ENCODE peak calls at places on chromosomes 4 and X, in ten cellular contexts. One of them, this sample, is unnamed.

GRCh38 chr4:108270466-108271450 is 102.0 kb upstream of the LEF1 start:
- DNase-seq in iPS DF 19.7: no peak
- DNase-seq in stimulated activated CD8-positive, alpha-beta memory T cell treated with anti-CD3 and anti-CD28 coated beads, Interleukin-15, amount 100 ng/mL, for 1 hour: no peak
- DNase-seq in activated T-helper 1 cell treated with anti-CD3 and anti-CD28 coated beads, Interleukin-2, amount 50 U/mL, for 16 hours: no peak
- DNase-seq in A549: no peak
- DNase-seq in stimulated activated CD4-positive, alpha-beta T cell treated with anti-CD3 and anti-CD28 coated beads, Interleukin-2, amount 100 ng/mL, for 24 hours: no peak
- DNase-seq in stimulated activated naive CD8-positive, alpha-beta T cell treated with anti-CD3 and anti-CD28 coated beads, Interleukin-15, Interleukin-2, amounts not matched to agents 100 U/mL and 50 U/mL, for 24 hours: no peak
- DNase-seq in HAP-1: no peak
- DNase-seq in fibroblast of mammary gland: peak
- DNase-seq in iris pigment epithelial cell: peak
- DNase-seq in this sample: peak

GRCh38 chr4:3041192-3042142 is 32.9 kb downstream of the HTT-AS start:
- DNase-seq in iPS DF 19.7: no peak
- DNase-seq in stimulated activated CD8-positive, alpha-beta memory T cell treated with anti-CD3 and anti-CD28 coated beads, Interleukin-15, amount 100 ng/mL, for 1 hour: no peak
- DNase-seq in activated T-helper 1 cell treated with anti-CD3 and anti-CD28 coated beads, Interleukin-2, amount 50 U/mL, for 16 hours: peak
- DNase-seq in A549: no peak
- DNase-seq in stimulated activated CD4-positive, alpha-beta T cell treated with anti-CD3 and anti-CD28 coated beads, Interleukin-2, amount 100 ng/mL, for 24 hours: peak
- DNase-seq in stimulated activated naive CD8-positive, alpha-beta T cell treated with anti-CD3 and anti-CD28 coated beads, Interleukin-15, Interleukin-2, amounts not matched to agents 100 U/mL and 50 U/mL, for 24 hours: peak
- DNase-seq in HAP-1: no peak
- DNase-seq in fibroblast of mammary gland: peak
- DNase-seq in iris pigment epithelial cell: peak
- DNase-seq in this sample: no peak

GRCh38 chrX:66654411-66654810 is 15.5 kb upstream of the EDA2R start:
- DNase-seq in iPS DF 19.7: no peak
- DNase-seq in stimulated activated CD8-positive, alpha-beta memory T cell treated with anti-CD3 and anti-CD28 coated beads, Interleukin-15, amount 100 ng/mL, for 1 hour: no peak
- DNase-seq in activated T-helper 1 cell treated with anti-CD3 and anti-CD28 coated beads, Interleukin-2, amount 50 U/mL, for 16 hours: no peak
- DNase-seq in A549: no peak
- DNase-seq in stimulated activated CD4-positive, alpha-beta T cell treated with anti-CD3 and anti-CD28 coated beads, Interleukin-2, amount 100 ng/mL, for 24 hours: no peak
- DNase-seq in stimulated activated naive CD8-positive, alpha-beta T cell treated with anti-CD3 and anti-CD28 coated beads, Interleukin-15, Interleukin-2, amounts not matched to agents 100 U/mL and 50 U/mL, for 24 hours: no peak
- DNase-seq in HAP-1: no peak
- DNase-seq in fibroblast of mammary gland: peak
- DNase-seq in iris pigment epithelial cell: no peak
- DNase-seq in this sample: no peak

GRCh38 chrX:133415276-133416105 is at the start of gene GPC4:
- DNase-seq in iPS DF 19.7: no peak
- DNase-seq in stimulated activated CD8-positive, alpha-beta memory T cell treated with anti-CD3 and anti-CD28 coated beads, Interleukin-15, amount 100 ng/mL, for 1 hour: no peak
- DNase-seq in activated T-helper 1 cell treated with anti-CD3 and anti-CD28 coated beads, Interleukin-2, amount 50 U/mL, for 16 hours: no peak
- DNase-seq in A549: peak
- DNase-seq in stimulated activated CD4-positive, alpha-beta T cell treated with anti-CD3 and anti-CD28 coated beads, Interleukin-2, amount 100 ng/mL, for 24 hours: peak
- DNase-seq in stimulated activated naive CD8-positive, alpha-beta T cell treated with anti-CD3 and anti-CD28 coated beads, Interleukin-15, Interleukin-2, amounts not matched to agents 100 U/mL and 50 U/mL, for 24 hours: peak
- DNase-seq in HAP-1: peak
- DNase-seq in fibroblast of mammary gland: peak
- DNase-seq in iris pigment epithelial cell: peak
- DNase-seq in this sample: no peak

GRCh38 chr4:178339769-178340168 is 897.5 kb upstream of the AGA start:
- DNase-seq in iPS DF 19.7: no peak
- DNase-seq in stimulated activated CD8-positive, alpha-beta memory T cell treated with anti-CD3 and anti-CD28 coated beads, Interleukin-15, amount 100 ng/mL, for 1 hour: no peak
- DNase-seq in activated T-helper 1 cell treated with anti-CD3 and anti-CD28 coated beads, Interleukin-2, amount 50 U/mL, for 16 hours: no peak
- DNase-seq in A549: no peak
- DNase-seq in stimulated activated CD4-positive, alpha-beta T cell treated with anti-CD3 and anti-CD28 coated beads, Interleukin-2, amount 100 ng/mL, for 24 hours: no peak
- DNase-seq in stimulated activated naive CD8-positive, alpha-beta T cell treated with anti-CD3 and anti-CD28 coated beads, Interleukin-15, Interleukin-2, amounts not matched to agents 100 U/mL and 50 U/mL, for 24 hours: no peak
- DNase-seq in HAP-1: no peak
- DNase-seq in fibroblast of mammary gland: no peak
- DNase-seq in iris pigment epithelial cell: no peak
- DNase-seq in this sample: no peak

GRCh38 chr4:169690787-169691186 is 67.0 kb downstream of the HPF1 start:
- DNase-seq in iPS DF 19.7: no peak
- DNase-seq in stimulated activated CD8-positive, alpha-beta memory T cell treated with anti-CD3 and anti-CD28 coated beads, Interleukin-15, amount 100 ng/mL, for 1 hour: no peak
- DNase-seq in activated T-helper 1 cell treated with anti-CD3 and anti-CD28 coated beads, Interleukin-2, amount 50 U/mL, for 16 hours: no peak
- DNase-seq in A549: no peak
- DNase-seq in stimulated activated CD4-positive, alpha-beta T cell treated with anti-CD3 and anti-CD28 coated beads, Interleukin-2, amount 100 ng/mL, for 24 hours: no peak
- DNase-seq in stimulated activated naive CD8-positive, alpha-beta T cell treated with anti-CD3 and anti-CD28 coated beads, Interleukin-15, Interleukin-2, amounts not matched to agents 100 U/mL and 50 U/mL, for 24 hours: no peak
- DNase-seq in HAP-1: no peak
- DNase-seq in fibroblast of mammary gland: no peak
- DNase-seq in iris pigment epithelial cell: no peak
- DNase-seq in this sample: no peak

GRCh38 chrX:151100796-151101195 is 75.6 kb upstream of the GPR50 start:
- DNase-seq in iPS DF 19.7: no peak
- DNase-seq in stimulated activated CD8-positive, alpha-beta memory T cell treated with anti-CD3 and anti-CD28 coated beads, Interleukin-15, amount 100 ng/mL, for 1 hour: no peak
- DNase-seq in activated T-helper 1 cell treated with anti-CD3 and anti-CD28 coated beads, Interleukin-2, amount 50 U/mL, for 16 hours: no peak
- DNase-seq in A549: no peak
- DNase-seq in stimulated activated CD4-positive, alpha-beta T cell treated with anti-CD3 and anti-CD28 coated beads, Interleukin-2, amount 100 ng/mL, for 24 hours: no peak
- DNase-seq in stimulated activated naive CD8-positive, alpha-beta T cell treated with anti-CD3 and anti-CD28 coated beads, Interleukin-15, Interleukin-2, amounts not matched to agents 100 U/mL and 50 U/mL, for 24 hours: no peak
- DNase-seq in HAP-1: no peak
- DNase-seq in fibroblast of mammary gland: no peak
- DNase-seq in iris pigment epithelial cell: no peak
- DNase-seq in this sample: no peak

GRCh38 chr4:109232666-109233065 is 69.8 kb downstream of the COL25A1 start:
- DNase-seq in iPS DF 19.7: no peak
- DNase-seq in stimulated activated CD8-positive, alpha-beta memory T cell treated with anti-CD3 and anti-CD28 coated beads, Interleukin-15, amount 100 ng/mL, for 1 hour: no peak
- DNase-seq in activated T-helper 1 cell treated with anti-CD3 and anti-CD28 coated beads, Interleukin-2, amount 50 U/mL, for 16 hours: no peak
- DNase-seq in A549: no peak
- DNase-seq in stimulated activated CD4-positive, alpha-beta T cell treated with anti-CD3 and anti-CD28 coated beads, Interleukin-2, amount 100 ng/mL, for 24 hours: no peak
- DNase-seq in stimulated activated naive CD8-positive, alpha-beta T cell treated with anti-CD3 and anti-CD28 coated beads, Interleukin-15, Interleukin-2, amounts not matched to agents 100 U/mL and 50 U/mL, for 24 hours: no peak
- DNase-seq in HAP-1: no peak
- DNase-seq in fibroblast of mammary gland: no peak
- DNase-seq in iris pigment epithelial cell: peak
- DNase-seq in this sample: no peak

GRCh38 chr4:123832173-123833026 is 435.8 kb downstream of the SPRY1 start:
- DNase-seq in iPS DF 19.7: no peak
- DNase-seq in stimulated activated CD8-positive, alpha-beta memory T cell treated with anti-CD3 and anti-CD28 coated beads, Interleukin-15, amount 100 ng/mL, for 1 hour: no peak
- DNase-seq in activated T-helper 1 cell treated with anti-CD3 and anti-CD28 coated beads, Interleukin-2, amount 50 U/mL, for 16 hours: no peak
- DNase-seq in A549: no peak
- DNase-seq in stimulated activated CD4-positive, alpha-beta T cell treated with anti-CD3 and anti-CD28 coated beads, Interleukin-2, amount 100 ng/mL, for 24 hours: no peak
- DNase-seq in stimulated activated naive CD8-positive, alpha-beta T cell treated with anti-CD3 and anti-CD28 coated beads, Interleukin-15, Interleukin-2, amounts not matched to agents 100 U/mL and 50 U/mL, for 24 hours: no peak
- DNase-seq in HAP-1: no peak
- DNase-seq in fibroblast of mammary gland: peak
- DNase-seq in iris pigment epithelial cell: peak
- DNase-seq in this sample: peak

GRCh38 chrX:116357317-116357716 is 79.1 kb upstream of the SLC6A14 start:
- DNase-seq in iPS DF 19.7: no peak
- DNase-seq in stimulated activated CD8-positive, alpha-beta memory T cell treated with anti-CD3 and anti-CD28 coated beads, Interleukin-15, amount 100 ng/mL, for 1 hour: no peak
- DNase-seq in activated T-helper 1 cell treated with anti-CD3 and anti-CD28 coated beads, Interleukin-2, amount 50 U/mL, for 16 hours: no peak
- DNase-seq in A549: no peak
- DNase-seq in stimulated activated CD4-positive, alpha-beta T cell treated with anti-CD3 and anti-CD28 coated beads, Interleukin-2, amount 100 ng/mL, for 24 hours: no peak
- DNase-seq in stimulated activated naive CD8-positive, alpha-beta T cell treated with anti-CD3 and anti-CD28 coated beads, Interleukin-15, Interleukin-2, amounts not matched to agents 100 U/mL and 50 U/mL, for 24 hours: no peak
- DNase-seq in HAP-1: no peak
- DNase-seq in fibroblast of mammary gland: no peak
- DNase-seq in iris pigment epithelial cell: peak
- DNase-seq in this sample: no peak

GRCh38 chrX:65702956-65703355 is 35.5 kb downstream of the MSN start:
- DNase-seq in iPS DF 19.7: no peak
- DNase-seq in stimulated activated CD8-positive, alpha-beta memory T cell treated with anti-CD3 and anti-CD28 coated beads, Interleukin-15, amount 100 ng/mL, for 1 hour: no peak
- DNase-seq in activated T-helper 1 cell treated with anti-CD3 and anti-CD28 coated beads, Interleukin-2, amount 50 U/mL, for 16 hours: no peak
- DNase-seq in A549: no peak
- DNase-seq in stimulated activated CD4-positive, alpha-beta T cell treated with anti-CD3 and anti-CD28 coated beads, Interleukin-2, amount 100 ng/mL, for 24 hours: no peak
- DNase-seq in stimulated activated naive CD8-positive, alpha-beta T cell treated with anti-CD3 and anti-CD28 coated beads, Interleukin-15, Interleukin-2, amounts not matched to agents 100 U/mL and 50 U/mL, for 24 hours: no peak
- DNase-seq in HAP-1: no peak
- DNase-seq in fibroblast of mammary gland: no peak
- DNase-seq in iris pigment epithelial cell: no peak
- DNase-seq in this sample: no peak

GRCh38 chr4:37392540-37393255 is 148.2 kb downstream of the NWD2 start:
- DNase-seq in iPS DF 19.7: no peak
- DNase-seq in stimulated activated CD8-positive, alpha-beta memory T cell treated with anti-CD3 and anti-CD28 coated beads, Interleukin-15, amount 100 ng/mL, for 1 hour: no peak
- DNase-seq in activated T-helper 1 cell treated with anti-CD3 and anti-CD28 coated beads, Interleukin-2, amount 50 U/mL, for 16 hours: no peak
- DNase-seq in A549: no peak
- DNase-seq in stimulated activated CD4-positive, alpha-beta T cell treated with anti-CD3 and anti-CD28 coated beads, Interleukin-2, amount 100 ng/mL, for 24 hours: no peak
- DNase-seq in stimulated activated naive CD8-positive, alpha-beta T cell treated with anti-CD3 and anti-CD28 coated beads, Interleukin-15, Interleukin-2, amounts not matched to agents 100 U/mL and 50 U/mL, for 24 hours: no peak
- DNase-seq in HAP-1: no peak
- DNase-seq in fibroblast of mammary gland: no peak
- DNase-seq in iris pigment epithelial cell: no peak
- DNase-seq in this sample: no peak

GRCh38 chr4:1279253-1279652 is 10.4 kb upstream of the MAEA start:
- DNase-seq in iPS DF 19.7: no peak
- DNase-seq in stimulated activated CD8-positive, alpha-beta memory T cell treated with anti-CD3 and anti-CD28 coated beads, Interleukin-15, amount 100 ng/mL, for 1 hour: no peak
- DNase-seq in activated T-helper 1 cell treated with anti-CD3 and anti-CD28 coated beads, Interleukin-2, amount 50 U/mL, for 16 hours: no peak
- DNase-seq in A549: no peak
- DNase-seq in stimulated activated CD4-positive, alpha-beta T cell treated with anti-CD3 and anti-CD28 coated beads, Interleukin-2, amount 100 ng/mL, for 24 hours: no peak
- DNase-seq in stimulated activated naive CD8-positive, alpha-beta T cell treated with anti-CD3 and anti-CD28 coated beads, Interleukin-15, Interleukin-2, amounts not matched to agents 100 U/mL and 50 U/mL, for 24 hours: no peak
- DNase-seq in HAP-1: no peak
- DNase-seq in fibroblast of mammary gland: no peak
- DNase-seq in iris pigment epithelial cell: no peak
- DNase-seq in this sample: no peak

GRCh38 chr4:178026999-178027398 is 584.8 kb upstream of the AGA start:
- DNase-seq in iPS DF 19.7: no peak
- DNase-seq in stimulated activated CD8-positive, alpha-beta memory T cell treated with anti-CD3 and anti-CD28 coated beads, Interleukin-15, amount 100 ng/mL, for 1 hour: no peak
- DNase-seq in activated T-helper 1 cell treated with anti-CD3 and anti-CD28 coated beads, Interleukin-2, amount 50 U/mL, for 16 hours: no peak
- DNase-seq in A549: no peak
- DNase-seq in stimulated activated CD4-positive, alpha-beta T cell treated with anti-CD3 and anti-CD28 coated beads, Interleukin-2, amount 100 ng/mL, for 24 hours: no peak
- DNase-seq in stimulated activated naive CD8-positive, alpha-beta T cell treated with anti-CD3 and anti-CD28 coated beads, Interleukin-15, Interleukin-2, amounts not matched to agents 100 U/mL and 50 U/mL, for 24 hours: no peak
- DNase-seq in HAP-1: no peak
- DNase-seq in fibroblast of mammary gland: no peak
- DNase-seq in iris pigment epithelial cell: no peak
- DNase-seq in this sample: no peak

GRCh38 chr4:84965558-84966381 is 720 bp downstream of the WDFY3 start:
- DNase-seq in iPS DF 19.7: no peak
- DNase-seq in stimulated activated CD8-positive, alpha-beta memory T cell treated with anti-CD3 and anti-CD28 coated beads, Interleukin-15, amount 100 ng/mL, for 1 hour: no peak
- DNase-seq in activated T-helper 1 cell treated with anti-CD3 and anti-CD28 coated beads, Interleukin-2, amount 50 U/mL, for 16 hours: no peak
- DNase-seq in A549: peak
- DNase-seq in stimulated activated CD4-positive, alpha-beta T cell treated with anti-CD3 and anti-CD28 coated beads, Interleukin-2, amount 100 ng/mL, for 24 hours: peak
- DNase-seq in stimulated activated naive CD8-positive, alpha-beta T cell treated with anti-CD3 and anti-CD28 coated beads, Interleukin-15, Interleukin-2, amounts not matched to agents 100 U/mL and 50 U/mL, for 24 hours: peak
- DNase-seq in HAP-1: peak
- DNase-seq in fibroblast of mammary gland: peak
- DNase-seq in iris pigment epithelial cell: peak
- DNase-seq in this sample: no peak

GRCh38 chr4:149997881-149998421 is 80.3 kb upstream of the DCLK2 start:
- DNase-seq in iPS DF 19.7: no peak
- DNase-seq in stimulated activated CD8-positive, alpha-beta memory T cell treated with anti-CD3 and anti-CD28 coated beads, Interleukin-15, amount 100 ng/mL, for 1 hour: no peak
- DNase-seq in activated T-helper 1 cell treated with anti-CD3 and anti-CD28 coated beads, Interleukin-2, amount 50 U/mL, for 16 hours: no peak
- DNase-seq in A549: peak
- DNase-seq in stimulated activated CD4-positive, alpha-beta T cell treated with anti-CD3 and anti-CD28 coated beads, Interleukin-2, amount 100 ng/mL, for 24 hours: no peak
- DNase-seq in stimulated activated naive CD8-positive, alpha-beta T cell treated with anti-CD3 and anti-CD28 coated beads, Interleukin-15, Interleukin-2, amounts not matched to agents 100 U/mL and 50 U/mL, for 24 hours: no peak
- DNase-seq in HAP-1: no peak
- DNase-seq in fibroblast of mammary gland: peak
- DNase-seq in iris pigment epithelial cell: peak
- DNase-seq in this sample: no peak

GRCh38 chrX:38768079-38768478 is 33.2 kb upstream of the MID1IP1 start:
- DNase-seq in iPS DF 19.7: no peak
- DNase-seq in stimulated activated CD8-positive, alpha-beta memory T cell treated with anti-CD3 and anti-CD28 coated beads, Interleukin-15, amount 100 ng/mL, for 1 hour: no peak
- DNase-seq in activated T-helper 1 cell treated with anti-CD3 and anti-CD28 coated beads, Interleukin-2, amount 50 U/mL, for 16 hours: no peak
- DNase-seq in A549: no peak
- DNase-seq in stimulated activated CD4-positive, alpha-beta T cell treated with anti-CD3 and anti-CD28 coated beads, Interleukin-2, amount 100 ng/mL, for 24 hours: no peak
- DNase-seq in stimulated activated naive CD8-positive, alpha-beta T cell treated with anti-CD3 and anti-CD28 coated beads, Interleukin-15, Interleukin-2, amounts not matched to agents 100 U/mL and 50 U/mL, for 24 hours: no peak
- DNase-seq in HAP-1: peak
- DNase-seq in fibroblast of mammary gland: peak
- DNase-seq in iris pigment epithelial cell: peak
- DNase-seq in this sample: peak

GRCh38 chr4:57119054-57119651 is 9.0 kb upstream of the IGFBP7 start:
- DNase-seq in iPS DF 19.7: no peak
- DNase-seq in stimulated activated CD8-positive, alpha-beta memory T cell treated with anti-CD3 and anti-CD28 coated beads, Interleukin-15, amount 100 ng/mL, for 1 hour: no peak
- DNase-seq in activated T-helper 1 cell treated with anti-CD3 and anti-CD28 coated beads, Interleukin-2, amount 50 U/mL, for 16 hours: no peak
- DNase-seq in A549: no peak
- DNase-seq in stimulated activated CD4-positive, alpha-beta T cell treated with anti-CD3 and anti-CD28 coated beads, Interleukin-2, amount 100 ng/mL, for 24 hours: no peak
- DNase-seq in stimulated activated naive CD8-positive, alpha-beta T cell treated with anti-CD3 and anti-CD28 coated beads, Interleukin-15, Interleukin-2, amounts not matched to agents 100 U/mL and 50 U/mL, for 24 hours: no peak
- DNase-seq in HAP-1: no peak
- DNase-seq in fibroblast of mammary gland: peak
- DNase-seq in iris pigment epithelial cell: peak
- DNase-seq in this sample: peak

GRCh38 chr4:146634825-146635224 is 3.9 kb upstream of the POU4F2 start:
- DNase-seq in iPS DF 19.7: no peak
- DNase-seq in stimulated activated CD8-positive, alpha-beta memory T cell treated with anti-CD3 and anti-CD28 coated beads, Interleukin-15, amount 100 ng/mL, for 1 hour: no peak
- DNase-seq in activated T-helper 1 cell treated with anti-CD3 and anti-CD28 coated beads, Interleukin-2, amount 50 U/mL, for 16 hours: no peak
- DNase-seq in A549: no peak
- DNase-seq in stimulated activated CD4-positive, alpha-beta T cell treated with anti-CD3 and anti-CD28 coated beads, Interleukin-2, amount 100 ng/mL, for 24 hours: no peak
- DNase-seq in stimulated activated naive CD8-positive, alpha-beta T cell treated with anti-CD3 and anti-CD28 coated beads, Interleukin-15, Interleukin-2, amounts not matched to agents 100 U/mL and 50 U/mL, for 24 hours: no peak
- DNase-seq in HAP-1: no peak
- DNase-seq in fibroblast of mammary gland: no peak
- DNase-seq in iris pigment epithelial cell: no peak
- DNase-seq in this sample: no peak